ENCODE peak calls at places on chromosomes 1 and 21, in eight cellular contexts. One of them, this sample, is unnamed.

GRCh38 chr1:1773874-1774273 is 4.4 kb downstream of the NADK start:
- DNase-seq in iPS DF 19.7: no peak
- DNase-seq in small intestine: no peak
- DNase-seq in foreskin keratinocyte: no peak
- DNase-seq in caudate nucleus: no peak
- DNase-seq in A549: no peak
- DNase-seq in stimulated activated CD8-positive, alpha-beta memory T cell treated with anti-CD3 and anti-CD28 coated beads, Interleukin-12 subunit alpha, Interleukin-12 subunit beta, amount 100 ng/mL, for 1 hour: no peak
- DNase-seq in EH: no peak
- DNase-seq in this sample: no peak

GRCh38 chr1:203706444-203706843 is 58.5 kb upstream of the LAX1 start:
- DNase-seq in iPS DF 19.7: no peak
- DNase-seq in small intestine: no peak
- DNase-seq in foreskin keratinocyte: peak; percentile 95
- DNase-seq in caudate nucleus: no peak
- DNase-seq in A549: no peak
- DNase-seq in stimulated activated CD8-positive, alpha-beta memory T cell treated with anti-CD3 and anti-CD28 coated beads, Interleukin-12 subunit alpha, Interleukin-12 subunit beta, amount 100 ng/mL, for 1 hour: no peak
- DNase-seq in EH: peak; percentile 15
- DNase-seq in this sample: no peak

GRCh38 chr1:34277150-34277549 is 100.4 kb downstream of the C1orf94 start:
- DNase-seq in iPS DF 19.7: no peak
- DNase-seq in small intestine: no peak
- DNase-seq in foreskin keratinocyte: no peak
- DNase-seq in caudate nucleus: no peak
- DNase-seq in A549: no peak
- DNase-seq in stimulated activated CD8-positive, alpha-beta memory T cell treated with anti-CD3 and anti-CD28 coated beads, Interleukin-12 subunit alpha, Interleukin-12 subunit beta, amount 100 ng/mL, for 1 hour: no peak
- DNase-seq in EH: no peak
- DNase-seq in this sample: no peak

GRCh38 chr21:45859762-45860357 is 121.7 kb upstream of the COL6A1 start:
- DNase-seq in iPS DF 19.7: no peak
- DNase-seq in small intestine: no peak
- DNase-seq in foreskin keratinocyte: no peak
- DNase-seq in caudate nucleus: no peak
- DNase-seq in A549: no peak
- DNase-seq in stimulated activated CD8-positive, alpha-beta memory T cell treated with anti-CD3 and anti-CD28 coated beads, Interleukin-12 subunit alpha, Interleukin-12 subunit beta, amount 100 ng/mL, for 1 hour: no peak
- DNase-seq in EH: no peak
- DNase-seq in this sample: no peak

GRCh38 chr1:55275976-55276375 is 60.8 kb upstream of the USP24 start:
- DNase-seq in iPS DF 19.7: no peak
- DNase-seq in small intestine: no peak
- DNase-seq in foreskin keratinocyte: peak; percentile 69
- DNase-seq in caudate nucleus: no peak
- DNase-seq in A549: no peak
- DNase-seq in stimulated activated CD8-positive, alpha-beta memory T cell treated with anti-CD3 and anti-CD28 coated beads, Interleukin-12 subunit alpha, Interleukin-12 subunit beta, amount 100 ng/mL, for 1 hour: no peak
- DNase-seq in EH: peak; percentile 59
- DNase-seq in this sample: no peak

GRCh38 chr1:44019398-44020044 is 11.7 kb downstream of the SLC6A9 start:
- DNase-seq in iPS DF 19.7: no peak
- DNase-seq in small intestine: no peak
- DNase-seq in foreskin keratinocyte: no peak
- DNase-seq in caudate nucleus: peak; percentile 47
- DNase-seq in A549: no peak
- DNase-seq in stimulated activated CD8-positive, alpha-beta memory T cell treated with anti-CD3 and anti-CD28 coated beads, Interleukin-12 subunit alpha, Interleukin-12 subunit beta, amount 100 ng/mL, for 1 hour: no peak
- DNase-seq in EH: no peak
- DNase-seq in this sample: no peak

GRCh38 chr1:36576677-36577076 is 94.0 kb upstream of the CSF3R start:
- DNase-seq in iPS DF 19.7: no peak
- DNase-seq in small intestine: no peak
- DNase-seq in foreskin keratinocyte: no peak
- DNase-seq in caudate nucleus: no peak
- DNase-seq in A549: no peak
- DNase-seq in stimulated activated CD8-positive, alpha-beta memory T cell treated with anti-CD3 and anti-CD28 coated beads, Interleukin-12 subunit alpha, Interleukin-12 subunit beta, amount 100 ng/mL, for 1 hour: no peak
- DNase-seq in EH: no peak
- DNase-seq in this sample: no peak

GRCh38 chr1:172781513-172782140 is 122.7 kb downstream of the FASLG start:
- DNase-seq in iPS DF 19.7: no peak
- DNase-seq in small intestine: no peak
- DNase-seq in foreskin keratinocyte: no peak
- DNase-seq in caudate nucleus: no peak
- DNase-seq in A549: no peak
- DNase-seq in stimulated activated CD8-positive, alpha-beta memory T cell treated with anti-CD3 and anti-CD28 coated beads, Interleukin-12 subunit alpha, Interleukin-12 subunit beta, amount 100 ng/mL, for 1 hour: no peak
- DNase-seq in EH: peak; percentile 9
- DNase-seq in this sample: no peak

GRCh38 chr1:204742676-204743075 is 57.1 kb upstream of the LRRN2 start:
- DNase-seq in iPS DF 19.7: no peak
- DNase-seq in small intestine: no peak
- DNase-seq in foreskin keratinocyte: no peak
- DNase-seq in caudate nucleus: no peak
- DNase-seq in A549: no peak
- DNase-seq in stimulated activated CD8-positive, alpha-beta memory T cell treated with anti-CD3 and anti-CD28 coated beads, Interleukin-12 subunit alpha, Interleukin-12 subunit beta, amount 100 ng/mL, for 1 hour: no peak
- DNase-seq in EH: no peak
- DNase-seq in this sample: no peak